ENCODE peak calls at places on chromosome 16, in six cellular contexts. One of them, this sample, is unnamed.

GRCh38 chr16:1216681-1217400 is 8.2 kb downstream of the TPSG1 start:
- DNase-seq in HCT116: no peak
- DNase-seq in sigmoid colon: no peak
- DNase-seq in stomach: no peak
- DNase-seq in heart left ventricle: no peak
- DNase-seq in esophagus muscularis mucosa: no peak
- DNase-seq in this sample: no peak

GRCh38 chr16:21611546-21612384 is 12.4 kb downstream of the METTL9 start:
- DNase-seq in HCT116: no peak
- DNase-seq in sigmoid colon: no peak
- DNase-seq in stomach: no peak
- DNase-seq in heart left ventricle: no peak
- DNase-seq in esophagus muscularis mucosa: no peak
- DNase-seq in this sample: no peak

GRCh38 chr16:70391881-70392481 is 45.3 kb downstream of the DDX19A start:
- DNase-seq in HCT116: no peak
- DNase-seq in sigmoid colon: peak
- DNase-seq in stomach: no peak
- DNase-seq in heart left ventricle: no peak
- DNase-seq in esophagus muscularis mucosa: no peak
- DNase-seq in this sample: no peak

GRCh38 chr16:22004321-22004720 is 3.4 kb upstream of the PDZD9 start:
- DNase-seq in HCT116: no peak
- DNase-seq in sigmoid colon: no peak
- DNase-seq in stomach: no peak
- DNase-seq in heart left ventricle: no peak
- DNase-seq in esophagus muscularis mucosa: no peak
- DNase-seq in this sample: no peak

GRCh38 chr16:61366006-61366405 is 670.2 kb downstream of the CDH8 start:
- DNase-seq in HCT116: no peak
- DNase-seq in sigmoid colon: no peak
- DNase-seq in stomach: no peak
- DNase-seq in heart left ventricle: no peak
- DNase-seq in esophagus muscularis mucosa: no peak
- DNase-seq in this sample: no peak

GRCh38 chr16:1438229-1439057 is 5.9 kb downstream of the CCDC154 start:
- DNase-seq in HCT116: no peak
- DNase-seq in sigmoid colon: no peak
- DNase-seq in stomach: no peak
- DNase-seq in heart left ventricle: no peak
- DNase-seq in esophagus muscularis mucosa: no peak
- DNase-seq in this sample: no peak

GRCh38 chr16:67993207-67994036 is 5.9 kb downstream of the DPEP2 start:
- DNase-seq in HCT116: peak
- DNase-seq in sigmoid colon: peak
- DNase-seq in stomach: peak
- DNase-seq in heart left ventricle: peak
- DNase-seq in esophagus muscularis mucosa: no peak
- DNase-seq in this sample: peak

GRCh38 chr16:29232811-29233704 is 173.5 kb downstream of the NPIPB11 start:
- DNase-seq in HCT116: no peak
- DNase-seq in sigmoid colon: peak
- DNase-seq in stomach: no peak
- DNase-seq in heart left ventricle: peak
- DNase-seq in esophagus muscularis mucosa: peak
- DNase-seq in this sample: no peak

GRCh38 chr16:67199011-67199807 is at the start of gene ELMO3:
- DNase-seq in HCT116: no peak
- DNase-seq in sigmoid colon: no peak
- DNase-seq in stomach: peak
- DNase-seq in heart left ventricle: no peak
- DNase-seq in esophagus muscularis mucosa: no peak
- DNase-seq in this sample: no peak

GRCh38 chr16:17511340-17511739 is 40.6 kb upstream of the XYLT1 start:
- DNase-seq in HCT116: no peak
- DNase-seq in sigmoid colon: no peak
- DNase-seq in stomach: no peak
- DNase-seq in heart left ventricle: no peak
- DNase-seq in esophagus muscularis mucosa: no peak
- DNase-seq in this sample: no peak

GRCh38 chr16:55040366-55041086 is 109.9 kb downstream of the IRX5 start:
- DNase-seq in HCT116: no peak
- DNase-seq in sigmoid colon: peak
- DNase-seq in stomach: no peak
- DNase-seq in heart left ventricle: no peak
- DNase-seq in esophagus muscularis mucosa: no peak
- DNase-seq in this sample: no peak

GRCh38 chr16:71421911-71422310 is 19.9 kb downstream of the TLE7 start:
- DNase-seq in HCT116: peak
- DNase-seq in sigmoid colon: peak
- DNase-seq in stomach: no peak
- DNase-seq in heart left ventricle: no peak
- DNase-seq in esophagus muscularis mucosa: no peak
- DNase-seq in this sample: no peak
- TF ChIP-seq CTCF in HCT116: peak
- TF ChIP-seq CTCF in sigmoid colon: no peak
- TF ChIP-seq CTCF in stomach: no peak
- TF ChIP-seq CTCF in heart left ventricle: no peak
- TF ChIP-seq CTCF in esophagus muscularis mucosa: no peak
- TF ChIP-seq CTCF in this sample: no peak

DNA sequence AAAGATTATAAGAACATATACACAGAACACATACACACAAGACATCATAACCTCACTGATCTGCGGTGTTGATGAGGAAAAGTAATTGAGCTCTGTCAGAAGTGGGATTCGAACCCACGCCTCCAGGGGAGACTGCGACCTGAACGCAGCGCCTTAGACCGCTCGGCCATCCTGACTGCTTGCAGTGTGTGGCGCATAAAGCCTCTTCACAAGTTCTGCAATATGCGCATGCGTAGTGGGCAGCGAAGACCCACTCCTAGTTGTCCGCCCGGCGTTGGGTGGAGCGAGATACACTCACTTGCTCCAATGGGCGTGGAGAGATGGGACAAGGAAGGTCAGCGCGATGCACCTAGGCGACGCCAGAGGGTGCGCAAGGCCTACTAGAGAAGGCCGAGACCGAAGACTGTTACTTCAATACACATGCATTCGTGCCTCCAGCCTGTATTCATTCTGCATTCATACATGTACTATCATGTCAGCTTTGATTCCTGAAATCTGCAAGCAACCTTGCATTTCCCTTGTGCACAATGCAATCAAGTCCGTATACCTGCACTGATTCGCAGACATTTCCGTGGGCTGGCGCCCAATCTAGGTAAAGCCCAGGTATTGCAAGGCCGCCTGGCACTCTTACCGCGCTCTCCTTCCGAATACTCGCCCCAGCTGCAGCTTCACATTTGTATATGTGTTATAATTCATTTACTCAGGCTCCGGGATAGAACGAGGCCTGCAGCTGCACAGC is 16.1 kb upstream of the PLLP start:
- DNase-seq in HCT116: peak
- DNase-seq in sigmoid colon: peak
- DNase-seq in stomach: peak
- DNase-seq in heart left ventricle: peak
- DNase-seq in esophagus muscularis mucosa: peak
- DNase-seq in this sample: peak
- TF ChIP-seq POLR2A in HCT116: no peak
- TF ChIP-seq POLR2A in sigmoid colon: no peak
- TF ChIP-seq POLR2A in stomach: no peak
- TF ChIP-seq POLR2A in heart left ventricle: peak
- TF ChIP-seq POLR2A in esophagus muscularis mucosa: no peak
- TF ChIP-seq POLR2A in this sample: no peak

DNA sequence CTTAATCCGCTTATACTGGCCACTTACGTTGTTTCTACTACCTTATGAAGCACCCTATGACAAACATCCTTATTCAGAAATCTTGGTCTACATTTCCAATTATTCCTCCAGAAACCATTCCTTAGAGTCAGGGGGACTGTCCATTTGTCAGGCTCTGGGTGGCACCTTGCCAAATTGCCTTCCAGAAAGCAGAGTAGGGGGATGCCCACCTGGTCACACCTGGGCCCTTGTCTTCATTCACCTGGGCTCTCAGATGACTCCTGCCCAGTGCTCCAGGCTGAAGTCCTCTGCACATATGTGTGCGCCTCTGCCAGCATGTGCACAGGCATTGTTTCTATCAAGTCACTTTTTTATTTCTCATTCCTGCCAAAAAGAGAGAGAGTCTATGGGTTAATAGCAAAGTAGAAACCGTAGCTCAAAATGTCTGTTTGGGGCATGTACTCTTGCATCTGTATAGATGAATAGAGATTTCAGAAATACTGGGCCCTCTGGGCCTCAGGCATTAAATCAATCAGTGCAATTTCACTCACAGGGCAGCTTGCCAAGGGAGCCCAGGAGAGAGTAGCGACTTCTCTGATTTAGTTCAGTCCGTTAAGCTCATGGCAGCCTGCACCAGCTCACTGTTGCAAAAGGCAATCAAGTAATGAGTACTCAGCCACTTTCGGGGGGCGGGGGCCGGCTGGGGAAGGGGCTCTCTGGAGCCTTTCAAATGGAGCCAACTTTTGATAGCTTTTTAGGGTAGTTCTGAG is 104.7 kb downstream of the SOCS1 start:
- DNase-seq in HCT116: no peak
- DNase-seq in sigmoid colon: no peak
- DNase-seq in stomach: no peak
- DNase-seq in heart left ventricle: no peak
- DNase-seq in esophagus muscularis mucosa: no peak
- DNase-seq in this sample: no peak
- H3K4me3 ChIP-seq in HCT116: no peak
- H3K4me3 ChIP-seq in sigmoid colon: no peak
- H3K4me3 ChIP-seq in stomach: no peak
- H3K4me3 ChIP-seq in heart left ventricle: no peak
- H3K4me3 ChIP-seq in esophagus muscularis mucosa: no peak
- H3K4me3 ChIP-seq in this sample: no peak

GRCh38 chr16:51982715-51983680 is 563.9 kb downstream of the TOX3 start:
- DNase-seq in HCT116: peak
- DNase-seq in sigmoid colon: no peak
- DNase-seq in stomach: peak
- DNase-seq in heart left ventricle: peak
- DNase-seq in esophagus muscularis mucosa: no peak
- DNase-seq in this sample: no peak
- TF ChIP-seq CTCF in HCT116: peak
- TF ChIP-seq CTCF in sigmoid colon: peak
- TF ChIP-seq CTCF in stomach: peak
- TF ChIP-seq CTCF in heart left ventricle: peak
- TF ChIP-seq CTCF in esophagus muscularis mucosa: peak
- TF ChIP-seq CTCF in this sample: peak

DNA sequence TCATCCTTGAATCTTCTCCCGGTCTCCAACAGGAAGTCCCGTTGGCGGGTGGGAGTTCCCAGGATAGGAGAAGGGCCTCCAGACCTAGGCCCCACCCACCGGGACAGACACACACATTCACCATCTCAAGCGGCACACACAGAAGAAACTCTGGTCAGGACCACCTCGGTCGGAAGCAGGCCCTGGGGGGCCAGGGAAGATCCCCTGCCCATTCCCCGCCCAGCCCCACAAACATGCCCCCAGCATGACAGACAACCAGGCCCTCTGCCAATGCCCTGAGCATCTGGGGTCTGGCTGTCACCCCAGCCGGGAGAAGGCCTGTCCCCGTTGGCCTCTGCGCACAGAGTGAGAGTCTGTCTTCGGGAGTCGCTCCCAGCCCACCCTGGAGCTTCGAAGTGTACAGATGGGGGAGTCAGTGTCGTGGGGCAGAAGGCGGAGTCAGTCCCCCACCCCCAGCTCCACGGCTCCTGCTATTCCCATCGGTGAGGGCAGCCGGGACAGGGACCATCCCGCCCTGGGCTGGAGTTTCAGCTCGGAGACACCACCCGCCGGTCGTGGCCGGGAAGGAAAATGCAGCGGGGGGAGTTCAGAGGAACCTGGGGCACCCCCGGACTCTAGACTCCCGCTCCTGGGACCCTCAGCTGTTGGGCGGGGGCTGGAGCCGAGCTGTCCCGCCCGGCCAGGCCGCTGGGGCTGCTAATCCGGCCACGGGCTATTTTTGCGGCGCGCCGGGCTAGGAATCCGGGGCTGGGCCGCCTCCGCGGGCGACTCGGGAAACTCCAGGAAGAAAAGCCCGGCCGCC is 690 bp downstream of the RHBDF1 start:
- DNase-seq in HCT116: peak
- DNase-seq in sigmoid colon: peak
- DNase-seq in stomach: peak
- DNase-seq in heart left ventricle: peak
- DNase-seq in esophagus muscularis mucosa: no peak
- DNase-seq in this sample: no peak
- TF ChIP-seq POLR2A in HCT116: no peak
- TF ChIP-seq POLR2A in sigmoid colon: peak
- TF ChIP-seq POLR2A in stomach: no peak
- TF ChIP-seq POLR2A in heart left ventricle: peak
- TF ChIP-seq POLR2A in esophagus muscularis mucosa: peak
- TF ChIP-seq POLR2A in this sample: peak

DNA sequence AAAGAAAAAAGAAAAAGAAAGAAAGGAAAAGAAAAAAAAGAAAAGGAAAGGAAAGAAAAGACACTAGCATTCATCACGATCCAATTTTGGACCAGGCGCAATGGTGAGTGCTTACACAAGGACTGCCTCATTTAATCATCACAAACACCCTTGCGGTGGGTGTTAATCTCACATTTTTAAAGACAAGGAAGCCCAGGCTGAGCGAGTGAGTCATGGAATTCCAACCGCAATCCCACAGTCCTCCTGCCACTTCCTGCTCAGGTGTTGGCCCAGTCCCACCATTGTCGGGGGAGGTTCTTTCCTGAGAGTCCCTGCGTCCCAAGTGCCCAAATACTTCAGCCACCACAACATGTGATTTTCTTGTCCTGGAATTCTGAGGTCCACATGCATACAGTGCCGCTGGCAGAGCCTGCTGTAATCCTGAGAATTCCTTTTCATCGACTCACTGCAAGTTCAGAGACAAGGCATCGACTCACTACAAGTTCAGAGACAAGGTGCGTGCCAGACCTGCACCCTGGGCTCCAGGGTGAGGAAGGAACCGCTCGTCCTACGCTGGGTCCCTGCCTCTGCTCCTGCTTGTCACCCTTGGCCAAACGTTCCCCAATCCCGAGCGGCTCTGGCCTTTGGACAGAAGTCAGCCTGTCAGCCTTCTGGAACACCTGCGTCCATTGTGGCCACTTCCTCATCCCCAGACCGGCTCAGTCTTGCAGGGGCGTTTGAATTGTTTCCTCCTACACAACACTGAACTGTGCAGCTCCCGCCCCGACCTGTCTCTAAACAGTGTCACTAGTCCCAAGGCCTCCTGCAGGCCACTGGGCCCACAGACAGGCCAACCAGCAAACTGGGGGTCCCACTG is 5.8 kb downstream of the ZG16B start:
- DNase-seq in HCT116: peak
- DNase-seq in sigmoid colon: no peak
- DNase-seq in stomach: peak
- DNase-seq in heart left ventricle: peak
- DNase-seq in esophagus muscularis mucosa: no peak
- DNase-seq in this sample: no peak
- H3K4me3 ChIP-seq in HCT116: peak
- H3K4me3 ChIP-seq in sigmoid colon: no peak
- H3K4me3 ChIP-seq in stomach: no peak
- H3K4me3 ChIP-seq in heart left ventricle: no peak
- H3K4me3 ChIP-seq in esophagus muscularis mucosa: no peak
- H3K4me3 ChIP-seq in this sample: no peak

This sample was measured in esophagus squamous epithelium.